ENCODE peak calls at places on chromosomes 13 and 19, in eight cellular contexts. X is cardiac muscle cell, A is fibroblast of lung, K is neuronal stem cell, Y is uterus, I is right lobe of liver, U is ovary, D is astrocyte. T is an unnamed sample.

GRCh38 chr13:35630551-35631275 is 154.2 kb upstream of the MAB21L1 start:
- DNase-seq in I (no peak), A (peak; percentile 70), Y (no peak), X (peak; percentile 65), U (no peak), K (peak; percentile 32), D (peak; percentile 43), T (no peak)

GRCh38 chr13:102978168-102978567 is 88.0 kb downstream of the SLC10A2 start:
- DNase-seq in Y (no peak), X (peak; percentile 35), K (no peak), D (no peak), I (no peak), U (no peak), A (peak; percentile 6), T (no peak)

GRCh38 chr13:31444266-31444862 is 244.6 kb downstream of the B3GLCT start:
- DNase-seq in X (peak; percentile 34), U (no peak), D (no peak), I (no peak), A (no peak), K (no peak), Y (no peak), T (no peak)

GRCh38 chr19:33403221-33403972 is 29.9 kb downstream of the CEBPG start:
- DNase-seq in D (no peak), A (peak; percentile 47), Y (no peak), U (no peak), X (no peak), K (no peak), I (peak; percentile 82), T (no peak)

GRCh38 chr13:69565334-69565733 is 542.3 kb upstream of the ATXN8OS start:
- DNase-seq in Y (no peak), K (no peak), U (no peak), I (no peak), A (peak; percentile 41), X (peak; percentile 0), D (peak; percentile 67), T (no peak)

GRCh38 chr13:72886272-72887062 is 104.5 kb downstream of the PIBF1 start:
- DNase-seq in X (peak; percentile 72), U (no peak), D (peak; percentile 18), K (no peak), A (peak; percentile 53), I (no peak), Y (no peak), T (no peak)

GRCh38 chr13:44230071-44230470 is 143.6 kb upstream of the SERP2 start:
- DNase-seq in I (no peak), X (no peak), D (no peak), A (no peak), U (no peak), Y (no peak), K (no peak), T (no peak)

GRCh38 chr19:2433854-2434253 is 6.5 kb upstream of the TIMM13 start:
- DNase-seq in A (no peak), U (no peak), D (no peak), K (no peak), I (no peak), Y (no peak), X (no peak), T (no peak)

GRCh38 chr19:15248648-15249559 is 16.7 kb upstream of the EPHX3 start:
- DNase-seq in U (peak; percentile 82), K (no peak), I (peak; percentile 82), X (peak; percentile 92), A (peak; percentile 88), D (peak; percentile 82), Y (peak; percentile 84), T (peak; percentile 96)

GRCh38 chr13:71524245-71525002 is 342.6 kb downstream of the DACH1 start:
- DNase-seq in A (peak; percentile 54), Y (no peak), K (no peak), I (no peak), U (no peak), D (no peak), X (peak; percentile 6), T (no peak)

GRCh38 chr19:38786572-38787265 is 2.3 kb upstream of the LGALS7B start:
- DNase-seq in X (no peak), A (no peak), I (no peak), U (no peak), Y (no peak), K (no peak), D (no peak), T (no peak)

GRCh38 chr13:45034342-45034741 is 45.0 kb downstream of the GPALPP1 start:
- DNase-seq in I (no peak), X (no peak), Y (no peak), U (no peak), A (no peak), D (no peak), K (no peak), T (no peak)

GRCh38 chr13:46747031-46747820 is 49.7 kb downstream of the ESD start:
- DNase-seq in X (no peak), D (no peak), Y (no peak), I (no peak), A (no peak), K (no peak), U (no peak), T (no peak)

GRCh38 chr13:60402022-60402421 is 5.0 kb downstream of the TDRD3 start:
- DNase-seq in U (no peak), K (no peak), D (no peak), X (no peak), I (no peak), A (no peak), Y (no peak), T (no peak)

GRCh38 chr13:51912091-51912490 is 50.3 kb downstream of the CCDC70 start:
- DNase-seq in K (no peak), X (no peak), U (no peak), Y (no peak), I (no peak), D (peak; percentile 3), A (no peak), T (no peak)

DNA sequence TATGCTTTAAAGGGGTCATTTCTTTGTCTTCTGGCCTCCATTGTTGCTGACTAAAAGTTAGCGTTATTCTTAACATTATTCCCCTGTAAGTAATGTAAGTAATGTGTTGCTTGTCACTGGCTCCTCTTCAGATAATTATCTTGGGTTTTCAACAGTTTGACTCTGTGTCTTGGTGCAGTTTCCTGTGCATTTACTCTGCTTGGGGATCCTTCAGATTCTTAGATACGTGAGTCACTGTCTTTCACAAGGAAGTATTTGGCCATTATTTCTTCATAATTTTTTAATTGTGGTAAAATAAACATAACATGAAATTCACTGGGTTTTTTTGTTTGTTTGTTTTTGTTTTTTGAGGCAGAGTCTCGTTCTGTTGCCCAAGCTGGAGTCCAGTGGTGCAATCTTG is 13.5 kb upstream of the OR7D2 start:
- DNase-seq in K (no peak), Y (no peak), D (no peak), A (no peak), I (no peak), U (no peak), X (peak; percentile 9), T (no peak)
- H3K9me3 ChIP-seq in K (peaks cover 27% of the 10 kb centered on the region), Y (peaks cover 14% of the 10 kb centered on the region), D (peaks cover 27% of the 10 kb centered on the region), A (peaks cover 11% of the 10 kb centered on the region), I (no peaks in the 10 kb centered on the region), U (peaks cover 17% of the 10 kb centered on the region), X (no peaks in the 10 kb centered on the region), T (peaks cover 23% of the 10 kb centered on the region)

DNA sequence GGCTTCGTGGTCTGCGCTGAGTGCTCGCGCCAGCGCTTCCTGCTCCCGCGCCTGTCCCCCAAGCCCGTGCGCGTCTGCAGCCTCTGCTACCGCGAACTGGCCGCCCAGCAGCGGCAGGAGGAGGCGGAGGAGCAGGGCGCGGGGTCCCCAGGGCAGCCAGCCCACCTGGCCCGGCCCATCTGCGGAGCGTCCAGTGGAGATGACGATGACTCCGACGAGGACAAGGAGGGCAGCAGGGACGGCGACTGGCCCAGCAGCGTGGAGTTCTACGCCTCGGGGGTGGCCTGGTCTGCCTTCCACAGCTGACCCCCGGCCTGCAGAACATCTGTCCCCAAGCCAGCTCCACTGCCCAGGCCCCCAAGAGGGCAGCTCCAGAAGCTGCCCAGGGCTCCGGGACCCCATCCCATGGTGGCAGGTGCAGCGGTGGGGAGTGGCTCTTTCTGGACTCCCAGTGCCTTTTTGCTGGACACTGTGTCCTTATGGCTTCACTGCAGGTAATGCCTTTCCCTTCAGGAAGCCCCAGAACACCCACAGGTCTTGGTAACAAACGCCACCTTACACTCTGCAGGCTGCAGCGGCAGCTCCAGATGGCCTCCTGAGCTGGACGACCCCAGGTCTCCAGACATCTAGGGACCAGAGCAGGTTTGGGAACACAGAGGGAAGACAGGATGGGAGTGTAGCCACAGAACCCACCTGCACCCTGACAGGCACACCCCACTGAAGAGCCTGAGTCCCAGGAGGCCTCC is 9.3 kb downstream of the PLEKHF1 start:
- DNase-seq in A (no peak), I (no peak), X (no peak), K (no peak), D (no peak), U (no peak), Y (no peak), T (no peak)
- H3K4me1 ChIP-seq in A (peaks cover 9% of the 10 kb centered on the region), I (peaks cover 11% of the 10 kb centered on the region), X (no peaks in the 10 kb centered on the region), K (peaks cover 13% of the 10 kb centered on the region), D (peaks cover 6% of the 10 kb centered on the region), U (peaks cover 9% of the 10 kb centered on the region), Y (peaks cover 8% of the 10 kb centered on the region), T (peaks cover 34% of the 10 kb centered on the region)

DNA sequence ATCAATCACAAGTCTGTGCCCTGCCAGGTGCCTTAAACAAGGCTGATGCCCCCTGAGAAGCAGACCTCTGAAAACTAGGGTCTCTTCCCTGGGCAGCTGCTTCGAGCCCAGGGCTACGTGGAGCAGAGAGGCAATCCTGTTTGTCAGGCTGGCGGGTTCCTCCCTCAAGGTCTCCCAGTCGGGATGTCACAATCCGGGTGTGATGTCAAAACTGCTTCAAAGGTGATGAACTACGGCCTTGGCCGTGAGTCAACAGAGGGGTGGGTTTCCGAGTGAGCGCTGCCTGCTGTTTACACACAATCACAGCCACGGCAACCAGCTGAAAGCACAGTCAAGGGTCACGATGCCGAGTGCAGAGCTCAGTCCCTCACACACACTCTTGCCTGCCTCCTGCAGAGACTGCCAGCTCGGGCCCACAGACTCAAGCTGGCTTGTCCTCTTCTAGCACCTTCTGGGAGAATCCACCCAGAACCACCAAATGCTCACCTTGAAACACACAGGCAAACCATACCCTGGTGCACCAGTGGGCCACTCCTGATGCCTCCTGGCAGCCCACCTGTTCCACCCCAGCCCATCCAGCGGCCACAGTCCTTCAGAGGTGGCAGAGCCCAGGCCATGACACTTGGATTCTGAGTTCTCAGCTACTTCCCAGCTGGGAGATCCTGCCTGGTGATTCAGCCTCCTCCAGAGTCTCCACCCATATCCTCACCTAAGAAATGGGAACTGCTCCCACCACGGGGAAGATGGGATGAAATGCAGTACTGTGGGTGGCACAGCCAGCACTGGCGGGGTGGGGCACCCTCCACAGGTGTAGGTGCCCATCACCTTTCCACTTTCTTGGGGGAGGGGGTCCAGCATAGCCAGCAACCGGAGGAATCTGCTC is 6.8 kb downstream of the ELL start:
- DNase-seq in D (no peak), U (peak; percentile 92), I (peak; percentile 91), X (peak; percentile 87), A (peak; percentile 92), K (no peak), Y (peak; percentile 70), T (peak; percentile 86)
- H3K27ac ChIP-seq in D (peak overlapping the region; percentile 16), U (peak overlapping the region; percentile 56), I (peak overlapping the region; percentile 99), X (peak overlapping the region; percentile 88), A (peak overlapping the region; percentile 75), K (no peak overlapping the region), Y (peak overlapping the region; percentile 80), T (peak overlapping the region; percentile 62)

DNA sequence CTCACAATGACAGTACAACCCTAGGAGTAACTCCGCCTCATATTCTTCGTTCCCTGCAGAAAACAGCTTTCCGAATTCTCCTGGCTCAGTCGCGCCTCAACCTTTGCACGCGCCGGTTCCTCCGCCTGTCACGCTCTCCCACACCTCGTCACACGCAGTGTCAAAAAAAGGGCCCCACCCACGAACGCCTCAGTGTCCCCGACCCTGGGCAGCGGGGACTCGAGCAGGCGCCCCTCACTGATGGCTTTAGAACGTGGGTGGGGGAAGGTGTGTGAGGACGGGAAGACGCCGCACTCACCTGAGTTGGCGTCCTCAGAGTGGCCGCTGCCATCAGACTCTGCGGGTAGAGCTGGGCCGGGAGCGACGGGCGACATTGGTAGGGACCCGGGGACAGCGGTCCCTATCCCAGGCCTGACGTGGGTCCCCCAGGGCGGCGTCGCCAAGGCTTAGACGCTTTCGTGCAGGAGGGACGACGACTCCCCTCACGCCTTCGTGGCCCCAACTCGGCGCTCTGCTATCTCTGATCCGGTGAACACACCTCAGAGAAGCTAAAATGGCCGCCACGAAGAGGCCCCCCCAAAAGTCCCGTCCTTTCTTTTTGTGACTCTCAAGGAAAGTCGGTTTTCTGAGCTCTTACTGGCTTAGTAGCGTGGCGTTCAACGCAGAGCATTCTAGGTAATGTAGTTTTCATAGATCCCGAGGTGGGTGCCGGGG is at the start of gene ZNF154:
- DNase-seq in X (peak; percentile 86), D (peak; percentile 71), U (no peak), I (peak; percentile 30), Y (no peak), K (peak; percentile 77), A (peak; percentile 84), T (no peak)
- H3K9me3 ChIP-seq in X (no peaks in the 10 kb centered on the region), D (peaks cover 17% of the 10 kb centered on the region), U (peaks cover 61% of the 10 kb centered on the region), I (no peaks in the 10 kb centered on the region), Y (peaks cover 91% of the 10 kb centered on the region), K (peaks cover 4% of the 10 kb centered on the region), A (no peaks in the 10 kb centered on the region), T (peaks cover 100% of the 10 kb centered on the region)